ENCODE peak calls at places on chromosomes 13 and 19, in nine cellular contexts. N is psoas muscle, H is breast epithelium, T is IMR-90, U is cardiac muscle cell, W is adrenal gland, O is stomach, Z is thoracic aorta, F is heart left ventricle. J is an unnamed sample. For H3K9me3, the result is how much of the 10 kb centered on the place peaks cover.

GRCh38 chr13:36432106-36432544 is at the start of gene CCNA1:
- DNase-seq in W (peak), N (peak), O (peak), F (peak), H (no peak), U (peak), Z (no peak), T (no peak), J (peak)

GRCh38 chr19:35845215-35846037 is 6.9 kb downstream of the NPHS1 start:
- DNase-seq in W (no peak), Z (no peak), H (no peak), F (no peak), U (peak), N (no peak), T (no peak), O (no peak), J (no peak)

GRCh38 chr19:57327993-57328392 is 7.7 kb downstream of the ZNF543 start:
- DNase-seq in W (no peak), H (no peak), N (no peak), U (no peak), Z (no peak), O (no peak), F (no peak), T (no peak), J (no peak)

GRCh38 chr13:110308377-110309158 is 1.5 kb downstream of the COL4A2 start:
- DNase-seq in W (no peak), U (peak), O (no peak), Z (no peak), T (no peak), H (peak), F (peak), N (no peak), J (no peak)

GRCh38 chr13:79647518-79647917 is 166.6 kb downstream of the NDFIP2 start:
- DNase-seq in N (no peak), H (no peak), O (no peak), Z (no peak), W (no peak), F (no peak), T (no peak), U (no peak), J (no peak)

GRCh38 chr19:16084067-16084685 is 7.9 kb downstream of the TPM4 start:
- DNase-seq in W (no peak), T (no peak), N (no peak), H (no peak), U (no peak), F (no peak), Z (no peak), O (no peak), J (no peak)

GRCh38 chr13:20882206-20882605 is 20.3 kb downstream of the XPO4 start:
- DNase-seq in F (no peak), W (no peak), T (peak), N (no peak), H (no peak), U (no peak), O (no peak), Z (no peak), J (no peak)

GRCh38 chr13:50241479-50241878 is 226.2 kb downstream of the KCNRG start:
- DNase-seq in H (no peak), W (no peak), O (no peak), F (no peak), T (no peak), U (no peak), N (no peak), Z (no peak), J (no peak)

GRCh38 chr13:43191561-43191960 is 168.2 kb downstream of the DNAJC15 start:
- DNase-seq in U (peak), T (no peak), H (no peak), Z (no peak), N (no peak), O (no peak), W (no peak), F (no peak), J (no peak)

GRCh38 chr19:44924243-44924725 is 9.9 kb downstream of the APOC1 start:
- DNase-seq in O (no peak), H (no peak), N (no peak), U (no peak), Z (no peak), F (no peak), T (no peak), W (no peak), J (no peak)

GRCh38 chr19:19319725-19320361 is 466 bp downstream of the SUGP1 start:
- DNase-seq in Z (no peak), N (peak), O (no peak), H (no peak), F (no peak), W (no peak), U (no peak), T (no peak), J (no peak)

GRCh38 chr19:48837586-48838191 is 1.4 kb upstream of the HSD17B14 start:
- DNase-seq in H (no peak), W (no peak), F (no peak), Z (no peak), U (no peak), T (no peak), N (no peak), O (no peak), J (no peak)

GRCh38 chr13:97564929-97565328 is 131.0 kb downstream of the RAP2A start:
- DNase-seq in T (no peak), O (no peak), Z (no peak), F (no peak), U (no peak), W (no peak), N (no peak), H (no peak), J (no peak)

GRCh38 chr19:49145485-49146407 is 9.4 kb downstream of the HRC start:
- DNase-seq in F (peak), W (peak), U (peak), O (peak), H (peak), T (peak), N (peak), Z (no peak), J (peak)

GRCh38 chr13:49828452-49828851 is 36.0 kb upstream of the KPNA3 start:
- DNase-seq in T (no peak), Z (no peak), W (no peak), H (no peak), N (no peak), O (no peak), F (no peak), U (no peak), J (no peak)

GRCh38 chr13:77515785-77516184 is 19.7 kb upstream of the SCEL start:
- DNase-seq in O (no peak), U (no peak), W (no peak), F (no peak), T (no peak), H (no peak), Z (no peak), N (no peak), J (no peak)

GRCh38 chr19:16627194-16627927 is 643 bp downstream of the MED26 start:
- DNase-seq in H (no peak), N (peak), O (no peak), F (no peak), W (peak), U (peak), Z (no peak), T (no peak), J (peak)

GRCh38 chr19:55581828-55582223 is 1.2 kb upstream of the ZNF579 start:
- DNase-seq in N (no peak), O (no peak), W (no peak), H (no peak), U (no peak), F (no peak), T (no peak), Z (no peak), J (no peak)

GRCh38 chr13:29621401-29621800 is 25.9 kb upstream of the SLC7A1 start:
- DNase-seq in T (peak), F (no peak), O (no peak), H (no peak), N (no peak), U (no peak), W (no peak), Z (no peak), J (no peak)

GRCh38 chr13:77554079-77554478 is 18.6 kb downstream of the SCEL start:
- DNase-seq in N (no peak), O (no peak), T (no peak), W (no peak), F (no peak), H (no peak), U (no peak), Z (no peak), J (no peak)

GRCh38 chr19:18364826-18365528 is 21.0 kb upstream of the GDF15 start:
- DNase-seq in O (peak), T (peak), H (peak), F (peak), N (no peak), U (peak), Z (peak), W (peak), J (peak)

GRCh38 chr13:68944272-68944671 is 1163.4 kb upstream of the ATXN8OS start:
- DNase-seq in N (no peak), Z (no peak), T (no peak), W (no peak), F (no peak), O (no peak), U (no peak), H (no peak), J (no peak)

GRCh38 chr19:42324655-42325307 is 654 bp upstream of the MEGF8 start:
- DNase-seq in T (no peak), N (no peak), F (no peak), U (no peak), O (no peak), W (no peak), Z (no peak), H (no peak), J (no peak)
- H3K4me3 ChIP-seq in T (no peak), N (peak), F (peak), U (peak), O (peak), W (no peak), Z (peak), H (peak), J (peak)

GRCh38 chr13:112417079-112417478 is 40.9 kb downstream of the SPACA7 start:
- DNase-seq in O (no peak), U (no peak), N (no peak), Z (no peak), F (no peak), W (no peak), H (no peak), T (no peak), J (no peak)
- H3K9me3 ChIP-seq in O (half or more), U (under half), N (under half), Z (under half), F (under half), W (under half), H (half or more), T (under half), J (under half)

GRCh38 chr13:33606692-33607091 is 211.3 kb upstream of the RFC3 start:
- DNase-seq in Z (no peak), T (no peak), W (no peak), N (no peak), O (no peak), F (no peak), H (no peak), U (peak), J (no peak)

GRCh38 chr13:33615436-33615835 is 202.5 kb upstream of the RFC3 start:
- DNase-seq in W (no peak), Z (no peak), O (no peak), T (no peak), H (no peak), F (no peak), U (no peak), N (no peak), J (no peak)

GRCh38 chr13:33611016-33611805 is 206.7 kb upstream of the RFC3 start:
- DNase-seq in N (peak), W (peak), U (no peak), F (peak), T (peak), Z (peak), H (peak), O (peak), J (no peak)

GRCh38 chr13:33612641-33613638 is 205.0 kb upstream of the RFC3 start:
- DNase-seq in H (no peak), U (no peak), Z (no peak), T (no peak), F (no peak), N (no peak), O (no peak), W (no peak), J (no peak)

GRCh38 chr13:33610471-33611015 is 207.4 kb upstream of the RFC3 start:
- DNase-seq in O (no peak), T (no peak), F (peak), W (peak), Z (no peak), H (no peak), N (peak), U (no peak), J (no peak)
- H3K4me3 ChIP-seq in O (peak), T (no peak), F (peak), W (no peak), Z (peak), H (peak), N (peak), U (no peak), J (peak)

DNA sequence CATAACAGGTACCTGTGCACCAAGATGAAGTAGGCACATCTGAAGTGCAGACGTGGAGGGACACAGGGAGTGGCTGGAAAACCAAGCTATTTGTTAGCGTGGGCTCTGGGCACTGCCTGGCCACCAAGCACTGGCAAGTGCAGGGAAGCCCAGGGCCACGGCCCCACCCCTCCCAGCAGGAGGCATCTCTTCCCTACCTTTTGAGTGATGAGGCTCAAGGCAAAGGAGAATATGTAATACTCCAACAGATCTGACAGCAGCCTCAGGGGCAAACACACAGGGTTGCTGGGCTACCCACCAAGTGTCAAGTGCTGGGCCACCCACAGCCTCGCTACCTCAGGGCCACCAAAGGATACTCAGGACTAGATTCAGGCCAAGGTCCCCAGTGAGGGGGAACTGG is 11.6 kb downstream of the TUBA3C start:
- DNase-seq in H (no peak), U (no peak), T (no peak), O (no peak), N (no peak), Z (no peak), W (no peak), F (no peak), J (no peak)
- H3K9me3 ChIP-seq in H (under half), U (under half), T (under half), O (under half), N (under half), Z (under half), W (under half), F (under half), J (under half)

GRCh38 chr19:41226874-41227390 is 7.9 kb downstream of the AXL start:
- DNase-seq in T (no peak), F (no peak), H (no peak), U (no peak), Z (no peak), O (no peak), W (no peak), N (no peak), J (no peak)
- H3K4me3 ChIP-seq in T (no peak), F (peak), H (peak), U (no peak), Z (peak), O (peak), W (peak), N (peak), J (peak)

GRCh38 chr19:1947651-1948209 is 6.8 kb downstream of the CSNK1G2 start:
- DNase-seq in Z (no peak), T (no peak), F (no peak), U (no peak), W (no peak), H (no peak), N (no peak), O (no peak), J (peak)
- H3K9me3 ChIP-seq in Z (under half), T (under half), F (under half), U (under half), W (under half), H (under half), N (under half), O (under half), J (under half)

J was measured in upper lobe of right lung.